ENCODE peak calls at places on chromosomes 1 and 21, in five cellular contexts. Z is right cardiac atrium; H is SK-N-SH; T is neural progenitor cell; A is naive thymus-derived CD4-positive, alpha-beta T cell. I is an unnamed sample.

GRCh38 chr1:233242827-233243483 is 52.6 kb downstream of the PCNX2 start:
- DNase-seq in H (no peak), T (no peak), A (no peak), Z (no peak), I (no peak)

GRCh38 chr1:175774921-175775320 is 31.5 kb upstream of the TNR start:
- DNase-seq in Z (no peak), H (no peak), T (no peak), A (no peak), I (no peak)

GRCh38 chr1:90133133-90133532 is 138.2 kb downstream of the ZNF326 start:
- DNase-seq in T (peak; percentile 80), H (peak; percentile 24), A (no peak), Z (no peak), I (peak; percentile 93)

GRCh38 chr1:83104558-83104957 is 894.4 kb downstream of the TTLL7 start:
- DNase-seq in Z (no peak), A (no peak), H (no peak), T (no peak), I (no peak)

GRCh38 chr1:222618001-222618879 is at the start of gene MIA3:
- DNase-seq in H (peak; percentile 97), A (peak; percentile 74), Z (peak; percentile 93), T (peak; percentile 91), I (peak; percentile 13)

GRCh38 chr1:178310685-178311105 is 186.1 kb downstream of the CLEC20A start:
- DNase-seq in A (peak; percentile 13), H (peak; percentile 50), T (peak; percentile 62), Z (no peak), I (peak; percentile 84)

GRCh38 chr1:238898856-238899255 is 487.5 kb upstream of the CHRM3 start:
- DNase-seq in H (no peak), A (no peak), T (no peak), Z (no peak), I (no peak)

GRCh38 chr1:21624577-21625389 is 44.4 kb downstream of the RAP1GAP start:
- DNase-seq in A (no peak), H (peak; percentile 73), Z (peak; percentile 9), T (no peak), I (peak; percentile 71)

GRCh38 chr1:3105167-3105863 is 36.3 kb downstream of the PRDM16 start:
- DNase-seq in A (no peak), Z (peak; percentile 38), T (peak; percentile 98), H (no peak), I (no peak)

GRCh38 chr1:3107201-3107600 is 38.2 kb downstream of the PRDM16 start:
- DNase-seq in A (no peak), T (no peak), H (no peak), Z (no peak), I (no peak)

GRCh38 chr1:3103977-3104677 is 35.1 kb downstream of the PRDM16 start:
- DNase-seq in H (no peak), T (peak; percentile 49), Z (no peak), A (no peak), I (no peak)

GRCh38 chr1:3101127-3101939 is 32.3 kb downstream of the PRDM16 start:
- DNase-seq in H (no peak), A (no peak), T (peak; percentile 95), Z (no peak), I (no peak)

DNA sequence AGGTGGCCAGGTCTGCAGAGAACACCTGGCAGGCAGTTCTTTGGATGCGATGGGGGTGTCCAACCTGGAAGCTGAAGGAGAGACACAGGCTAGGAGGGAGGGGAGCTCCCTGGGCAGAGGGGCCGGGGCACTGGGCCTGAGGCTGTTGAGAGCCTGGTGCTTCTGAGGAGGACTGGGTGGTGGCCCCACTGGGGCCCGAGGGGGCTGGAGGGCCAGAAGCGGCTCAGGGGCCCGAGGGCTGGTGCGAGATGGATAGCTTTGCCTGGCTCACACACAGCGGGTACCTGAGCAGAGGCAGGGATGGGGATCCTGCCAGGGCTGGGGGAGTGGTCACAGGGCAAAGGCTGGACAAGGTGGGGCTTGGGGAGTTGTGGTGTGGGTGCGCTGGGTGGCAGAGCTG is 37.2 kb downstream of the PRDM16 start:
- DNase-seq in H (no peak), T (no peak), A (no peak), Z (no peak), I (no peak)
- H3K27me3 ChIP-seq in H (no peaks in the 10 kb centered on the region), T (no peaks in the 10 kb centered on the region), A (no peaks in the 10 kb centered on the region), Z (no peaks in the 10 kb centered on the region), I (peaks cover 55% of the 10 kb centered on the region)

GRCh38 chr1:172637522-172637921 is 21.4 kb upstream of the FASLG start:
- DNase-seq in A (no peak), T (no peak), Z (no peak), H (no peak), I (peak; percentile 54)

GRCh38 chr1:172641492-172641891 is 17.4 kb upstream of the FASLG start:
- DNase-seq in T (no peak), Z (no peak), H (no peak), A (no peak), I (no peak)

GRCh38 chr1:172640146-172640545 is 18.8 kb upstream of the FASLG start:
- DNase-seq in A (no peak), T (no peak), Z (no peak), H (no peak), I (no peak)

GRCh38 chr1:172638249-172638648 is 20.7 kb upstream of the FASLG start:
- DNase-seq in T (no peak), A (no peak), Z (no peak), H (no peak), I (no peak)

DNA sequence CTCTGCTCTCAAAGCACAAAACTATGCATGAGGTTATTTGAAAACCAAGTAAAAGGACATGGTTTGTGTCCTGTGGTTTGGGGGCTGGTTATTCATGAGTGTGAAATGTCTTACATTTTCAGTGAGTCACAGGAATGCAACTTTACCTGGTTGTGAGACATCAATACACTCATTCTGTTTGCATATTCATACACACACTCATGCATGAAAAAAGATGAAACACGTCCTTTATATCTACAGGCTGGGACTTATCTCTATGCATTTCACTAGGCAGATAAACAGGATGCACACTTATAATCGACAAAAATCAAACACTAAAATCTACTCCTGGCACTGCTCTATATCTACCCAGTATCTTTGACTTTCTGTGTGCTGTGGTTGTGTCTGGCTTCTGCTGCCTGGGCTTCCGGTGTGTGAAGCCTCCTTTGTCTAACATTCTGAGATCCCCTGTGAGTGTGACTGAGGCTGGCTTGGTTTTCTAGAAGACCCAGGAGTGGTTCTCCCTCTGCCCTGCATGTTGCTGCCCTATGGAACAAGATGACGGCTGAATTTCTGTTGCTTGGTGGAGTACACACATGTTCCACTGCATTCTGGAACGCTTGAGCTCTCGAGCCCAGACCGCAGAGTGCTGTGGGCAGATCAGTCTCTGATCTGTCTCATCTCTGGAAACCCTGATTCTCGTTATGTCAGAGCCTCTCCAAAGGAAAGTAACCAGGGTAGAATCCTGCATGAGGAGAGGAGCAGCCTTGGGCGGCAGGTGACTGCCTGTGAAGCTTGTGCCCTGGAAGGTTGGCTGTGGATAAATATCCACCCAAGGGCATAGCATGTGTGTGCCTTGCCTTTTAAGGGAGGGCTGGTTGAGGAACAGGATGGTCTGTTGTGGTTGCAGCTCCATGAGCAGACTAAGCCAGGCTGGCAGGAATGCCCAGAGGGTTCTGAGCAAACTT is 19.7 kb upstream of the FASLG start:
- DNase-seq in T (no peak), A (peak; percentile 71), H (peak; percentile 22), Z (no peak), I (no peak)
- H3K4me3 ChIP-seq in T (no peak overlapping the region), A (peak overlapping the region; percentile 32), H (peak overlapping the region; percentile 20), Z (no peak overlapping the region), I (no peak overlapping the region)

DNA sequence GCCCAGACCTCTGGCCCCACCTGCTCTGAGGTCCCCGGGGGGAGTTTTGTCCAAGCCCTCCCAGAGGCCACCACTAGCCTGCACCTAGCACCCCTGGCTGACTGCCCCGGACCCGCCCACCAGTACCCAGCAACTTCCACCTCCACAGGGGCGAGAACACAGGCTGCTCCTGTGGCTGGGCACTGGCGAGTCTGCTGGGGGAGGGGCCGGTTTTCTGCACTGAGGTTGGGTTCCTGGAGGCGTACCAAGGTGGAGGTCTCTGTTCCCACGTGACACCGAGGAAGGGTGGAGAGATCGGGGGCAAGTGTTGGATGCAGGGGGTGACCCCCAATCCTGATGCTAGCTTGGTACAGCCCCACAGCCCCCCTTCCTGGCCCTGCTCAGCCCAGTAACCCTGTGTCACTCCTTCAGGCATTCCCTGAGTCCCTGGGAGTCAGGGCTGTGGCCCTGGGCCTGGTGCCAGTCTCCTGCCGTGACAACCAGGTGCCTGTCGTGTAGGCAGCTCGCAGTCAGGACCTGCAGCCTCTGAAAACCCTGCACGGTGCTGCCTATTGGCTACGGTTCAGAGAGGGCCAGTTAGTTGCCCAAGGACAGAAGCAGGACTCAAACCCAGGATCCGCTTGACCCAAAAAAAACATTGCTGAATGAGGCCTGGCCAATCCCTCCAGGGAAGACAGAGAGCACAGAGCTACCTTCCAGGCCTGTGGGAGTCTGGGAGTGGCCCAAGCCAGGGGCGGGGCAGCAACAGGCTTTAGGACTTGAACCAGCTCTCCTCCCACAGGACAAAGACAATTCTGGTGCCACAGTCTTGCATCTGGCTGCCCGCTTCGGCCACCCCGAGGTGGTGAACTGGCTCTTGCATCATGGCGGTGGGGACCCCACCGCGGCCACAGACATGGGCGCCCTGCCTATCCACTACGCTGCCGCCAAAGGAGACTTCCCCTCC is 3.1 kb downstream of the ESPN start:
- DNase-seq in T (peak; percentile 1), A (no peak), Z (no peak), H (no peak), I (no peak)
- H3K4me1 ChIP-seq in T (peaks cover 12% of the 10 kb centered on the region), A (peaks cover 17% of the 10 kb centered on the region), Z (no peaks in the 10 kb centered on the region), H (peaks cover 14% of the 10 kb centered on the region), I (no peaks in the 10 kb centered on the region)

GRCh38 chr21:14275806-14276205 is 59.8 kb downstream of the RBM11 start:
- DNase-seq in H (no peak), T (no peak), Z (no peak), A (no peak), I (no peak)
- H3K27me3 ChIP-seq in H (peaks cover 31% of the 10 kb centered on the region), T (peaks cover 41% of the 10 kb centered on the region), Z (no peaks in the 10 kb centered on the region), A (no peaks in the 10 kb centered on the region), I (no peaks in the 10 kb centered on the region)

GRCh38 chr1:39328110-39328509 is 123.6 kb downstream of the MACF1 start:
- DNase-seq in T (no peak), A (no peak), H (no peak), Z (no peak), I (no peak)
- H3K4me3 ChIP-seq in T (no peak overlapping the region), A (peak overlapping the region; percentile 29), H (no peak overlapping the region), Z (no peak overlapping the region), I (no peak overlapping the region)

GRCh38 chr1:27536767-27537166 is 46.8 kb upstream of the WASF2 start:
- DNase-seq in H (peak; percentile 93), T (peak; percentile 79), A (no peak), Z (peak; percentile 93), I (no peak)
- H3K4me1 ChIP-seq in H (peaks cover 40% of the 10 kb centered on the region), T (peaks cover 34% of the 10 kb centered on the region), A (no peaks in the 10 kb centered on the region), Z (peaks cover 13% of the 10 kb centered on the region), I (no peaks in the 10 kb centered on the region)